ENCODE peak calls at places on chromosomes 5 and 9, in eight cellular contexts. J is right atrium auricular region; I is CD8-positive, alpha-beta memory T cell; T is HepG2; M is upper lobe of right lung; C is ovary; U is thoracic aorta; P is tibial nerve. Z is an unnamed sample. For H3K4me1, the result is how much of the 10 kb centered on the place peaks cover.

GRCh38 chr5:153157156-153157555 is 333.3 kb upstream of the GRIA1 start:
- DNase-seq in P (no peak), T (no peak), J (no peak), I (no peak), U (no peak), C (no peak), M (no peak), Z (no peak)

GRCh38 chr9:97598461-97599288 is 34.5 kb downstream of the TSTD2 start:
- DNase-seq in U (peak), J (peak), M (no peak), P (peak), I (peak), T (peak), C (peak), Z (peak)

GRCh38 chr5:39015743-39016586 is 58.2 kb downstream of the RICTOR start:
- DNase-seq in M (no peak), U (no peak), T (peak), P (no peak), I (no peak), J (no peak), C (no peak), Z (no peak)

GRCh38 chr5:127008300-127008975 is 21.9 kb downstream of the MARCHF3 start:
- DNase-seq in C (no peak), T (no peak), U (no peak), M (no peak), I (no peak), J (no peak), P (no peak), Z (peak)

GRCh38 chr5:21918451-21918850 is 934.7 kb downstream of the CDH12 start:
- DNase-seq in T (no peak), P (no peak), U (no peak), C (no peak), M (no peak), J (no peak), I (no peak), Z (no peak)

GRCh38 chr5:65478336-65478735 is 3.4 kb downstream of the ADAMTS6 start:
- DNase-seq in C (no peak), P (no peak), T (no peak), J (no peak), U (no peak), I (no peak), M (no peak), Z (no peak)

GRCh38 chr5:172564883-172565282 is 76.2 kb upstream of the NEURL1B start:
- DNase-seq in J (no peak), M (no peak), T (no peak), U (no peak), P (no peak), C (no peak), I (no peak), Z (no peak)

GRCh38 chr9:36632892-36633291 is 60.2 kb downstream of the MELK start:
- DNase-seq in U (no peak), T (peak), C (no peak), J (no peak), P (no peak), M (no peak), I (no peak), Z (no peak)

GRCh38 chr5:147892696-147893296 is 13.5 kb downstream of the C5orf46 start:
- DNase-seq in C (no peak), J (no peak), M (no peak), I (no peak), T (no peak), U (no peak), P (no peak), Z (no peak)

GRCh38 chr9:131386258-131386657 is 7.6 kb upstream of the PRRC2B start:
- DNase-seq in I (no peak), J (no peak), U (no peak), P (no peak), C (no peak), T (no peak), M (no peak), Z (no peak)

GRCh38 chr5:177291735-177292134 is 11.8 kb downstream of the RAB24 start:
- DNase-seq in J (no peak), C (no peak), P (no peak), T (no peak), I (no peak), U (no peak), M (no peak), Z (no peak)

GRCh38 chr5:177294632-177295031 is 8.9 kb downstream of the RAB24 start:
- DNase-seq in C (no peak), M (no peak), J (no peak), I (no peak), T (no peak), U (no peak), P (no peak), Z (no peak)

GRCh38 chr5:177288191-177288590 is 15.3 kb downstream of the RAB24 start:
- DNase-seq in J (no peak), I (no peak), U (no peak), T (no peak), M (no peak), C (no peak), P (no peak), Z (no peak)

GRCh38 chr5:177293819-177294581 is 9.5 kb downstream of the RAB24 start:
- DNase-seq in U (no peak), I (no peak), C (no peak), J (no peak), T (no peak), P (no peak), M (no peak), Z (no peak)

GRCh38 chr5:177290816-177291596 is 12.5 kb downstream of the RAB24 start:
- DNase-seq in C (no peak), T (no peak), J (no peak), I (no peak), M (no peak), U (no peak), P (no peak), Z (no peak)
- H3K27ac ChIP-seq in C (no peak), T (no peak), J (no peak), I (no peak), M (no peak), U (no peak), P (no peak), Z (no peak)

DNA sequence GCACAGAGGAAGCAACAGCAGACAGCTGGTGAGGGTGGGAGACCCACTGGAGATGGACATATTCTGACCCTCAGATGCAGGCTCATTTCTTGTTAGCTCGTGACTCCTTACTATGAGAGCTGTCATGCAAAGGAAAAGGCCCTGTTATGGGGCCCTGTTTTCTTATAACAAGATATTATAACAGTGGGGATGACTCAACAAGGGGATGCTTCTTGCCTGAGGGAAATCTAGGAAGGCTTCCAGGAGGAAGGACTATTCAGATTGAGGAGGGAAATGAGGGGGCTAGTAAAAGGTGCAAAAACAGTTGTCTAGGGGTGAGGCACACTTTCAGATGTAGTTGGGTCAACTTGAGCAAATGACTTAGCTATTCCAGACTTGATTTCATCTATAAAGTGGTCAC is 83.0 kb downstream of the DAB2IP start:
- DNase-seq in M (no peak), C (no peak), J (no peak), I (no peak), T (no peak), U (no peak), P (no peak), Z (no peak)
- H3K4me1 ChIP-seq in M (half or more), C (half or more), J (under half), I (under half), T (under half), U (half or more), P (half or more), Z (half or more)

DNA sequence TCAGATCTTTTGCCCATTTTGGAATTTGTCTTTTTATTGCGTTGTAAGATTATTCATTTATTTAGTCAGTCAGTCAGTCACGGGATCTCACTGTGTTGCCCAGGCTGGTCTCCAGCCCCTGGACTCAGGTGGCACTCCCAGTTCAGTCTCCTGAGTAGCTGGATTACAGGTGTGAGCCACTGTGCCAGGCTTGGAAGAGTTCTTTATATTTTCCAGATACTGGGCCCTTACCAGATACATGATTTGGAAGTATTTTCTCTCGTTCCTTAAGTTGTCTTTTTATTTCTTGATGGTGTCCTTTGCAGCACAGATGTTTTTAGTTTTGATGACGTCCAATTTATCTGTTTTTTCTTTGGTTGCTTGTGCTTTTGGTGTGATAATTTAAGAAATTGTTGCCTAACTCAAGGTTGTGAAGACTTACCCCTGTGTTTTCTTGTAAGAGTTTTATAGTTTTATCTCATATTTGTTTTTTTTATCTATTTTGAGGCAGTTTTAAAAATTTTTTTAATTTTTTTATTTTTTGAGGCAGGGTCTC is 67.1 kb downstream of the EHMT1 start:
- DNase-seq in P (no peak), M (no peak), C (no peak), T (no peak), U (no peak), J (no peak), I (no peak), Z (no peak)
- H3K27ac ChIP-seq in P (no peak), M (no peak), C (no peak), T (no peak), U (no peak), J (no peak), I (no peak), Z (no peak)

DNA sequence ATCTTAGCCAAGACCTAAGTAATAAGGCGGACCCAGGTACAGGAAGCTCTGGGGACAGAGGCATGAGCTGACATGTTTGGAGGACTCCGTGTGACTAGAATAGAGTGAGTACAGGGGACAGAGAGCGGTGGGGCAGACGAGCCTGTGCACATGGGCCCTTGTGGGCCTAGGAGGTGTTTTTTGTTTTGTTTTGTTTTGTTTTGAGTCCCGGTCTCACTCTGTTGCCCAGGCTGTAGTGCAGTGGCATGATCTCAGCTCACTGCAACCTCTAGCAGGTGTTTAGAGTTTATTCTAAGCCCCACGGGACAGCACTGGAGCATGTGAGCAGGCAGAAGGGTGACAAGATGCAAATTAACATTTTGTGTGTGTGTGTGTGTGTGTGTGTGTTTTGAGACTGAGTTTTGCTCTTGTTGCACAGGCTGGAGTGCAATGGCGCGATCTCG is 3.1 kb upstream of the EEIG1 start:
- DNase-seq in J (no peak), M (no peak), I (peak), C (no peak), U (no peak), T (no peak), P (no peak), Z (no peak)
- H3K4me1 ChIP-seq in J (under half), M (under half), I (under half), C (under half), U (under half), T (half or more), P (under half), Z (half or more)

GRCh38 chr5:94217745-94218144 is 400.7 kb downstream of the KIAA0825 start:
- DNase-seq in I (no peak), U (no peak), C (no peak), M (no peak), T (no peak), P (no peak), J (no peak), Z (no peak)

GRCh38 chr5:94217216-94217615 is 401.2 kb downstream of the KIAA0825 start:
- DNase-seq in M (no peak), U (no peak), I (no peak), C (no peak), T (no peak), J (no peak), P (no peak), Z (no peak)

GRCh38 chr5:94223231-94223630 is 395.2 kb downstream of the KIAA0825 start:
- DNase-seq in M (no peak), I (no peak), J (no peak), C (no peak), T (no peak), U (no peak), P (no peak), Z (no peak)

DNA sequence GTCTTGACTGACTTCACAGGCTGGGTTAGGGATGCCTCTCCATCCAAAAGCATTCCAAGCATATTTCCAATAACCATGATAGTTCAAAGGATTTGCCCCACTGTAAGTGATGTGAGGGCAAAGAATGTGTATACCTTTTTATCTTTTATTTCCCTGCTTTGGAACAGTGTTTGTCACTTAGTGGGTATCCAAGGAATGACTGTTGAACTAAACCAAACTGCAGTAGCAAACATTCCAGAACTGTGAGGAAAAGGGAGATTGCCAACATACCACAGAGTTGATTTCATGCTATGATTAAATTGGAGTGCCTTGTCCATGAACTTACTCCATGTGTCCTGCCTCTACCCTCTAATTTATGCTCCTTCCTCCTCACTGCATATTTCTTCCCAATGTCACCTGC is 400.0 kb downstream of the KIAA0825 start:
- DNase-seq in M (no peak), I (no peak), U (no peak), C (no peak), J (no peak), T (peak), P (no peak), Z (no peak)
- H3K27ac ChIP-seq in M (no peak), I (no peak), U (no peak), C (no peak), J (no peak), T (no peak), P (no peak), Z (no peak)

Z was measured in left ventricle myocardium inferior.